ENCODE peak calls at places on chromosome 2, in nine cellular contexts. V is stimulated activated effector memory CD8-positive, alpha-beta T cell treated with anti-CD3 and anti-CD28 coated beads, Interleukin-12 subunit alpha, Interleukin-12 subunit beta, amount 100 ng/mL, for 72 hours; A is H7; F is mesothelial cell of epicardium; S is brain microvascular endothelial cell; B is stimulated activated CD4-positive, alpha-beta T cell treated with anti-CD3 and anti-CD28 coated beads, Interleukin-15, amount 100 ng/mL, for 24 hours; Q is NCI-H1092 treated with DMSO at 0.1 percent for 48 hours; T is effector memory CD4-positive, alpha-beta T cell; W is fibroblast of mammary gland. X is an unnamed sample.

GRCh38 chr2:234395801-234396478 is 100.9 kb downstream of the ARL4C start:
- DNase-seq in V (no peak), A (peak; percentile 21), F (no peak), S (no peak), B (no peak), Q (peak; percentile 92), T (no peak), W (no peak), X (no peak)

GRCh38 chr2:213959589-213959988 is 451.3 kb upstream of the VWC2L start:
- DNase-seq in V (no peak), A (no peak), F (no peak), S (no peak), B (no peak), Q (no peak), T (no peak), W (no peak), X (no peak)

GRCh38 chr2:66701656-66702055 is 266.7 kb downstream of the MEIS1 start:
- DNase-seq in V (no peak), A (no peak), F (no peak), S (no peak), B (no peak), Q (no peak), T (no peak), W (no peak), X (no peak)

GRCh38 chr2:85058619-85058941 is 74.6 kb upstream of the TCF7L1 start:
- DNase-seq in V (no peak), A (no peak), F (no peak), S (no peak), B (no peak), Q (no peak), T (no peak), W (no peak), X (no peak)

GRCh38 chr2:219451626-219452360 is 17.1 kb downstream of the SPEG start:
- DNase-seq in V (no peak), A (no peak), F (no peak), S (no peak), B (no peak), Q (peak; percentile 40), T (no peak), W (no peak), X (no peak)

GRCh38 chr2:152162141-152162540 is 13.4 kb downstream of the STAM2 start:
- DNase-seq in V (no peak), A (no peak), F (no peak), S (no peak), B (no peak), Q (no peak), T (no peak), W (no peak), X (no peak)

GRCh38 chr2:112141623-112142001 is 3.4 kb downstream of the FBLN7 start:
- DNase-seq in V (peak; percentile 26), A (no peak), F (no peak), S (no peak), B (no peak), Q (peak; percentile 16), T (no peak), W (no peak), X (no peak)

GRCh38 chr2:212858496-212858895 is 292.9 kb downstream of the IKZF2 start:
- DNase-seq in V (no peak), A (no peak), F (no peak), S (peak; percentile 12), B (no peak), Q (no peak), T (no peak), W (no peak), X (no peak)

GRCh38 chr2:10305715-10306114 is 3.0 kb downstream of the HPCAL1 start:
- DNase-seq in V (no peak), A (peak; percentile 79), F (no peak), S (no peak), B (peak; percentile 61), Q (no peak), T (no peak), W (no peak), X (peak; percentile 67)

GRCh38 chr2:127014630-127015029 is 92.3 kb downstream of the BIN1 start:
- DNase-seq in V (peak; percentile 35), A (no peak), F (no peak), S (peak; percentile 97), B (no peak), Q (no peak), T (no peak), W (peak; percentile 99), X (no peak)

GRCh38 chr2:2021995-2022394 is 277.7 kb upstream of the PXDN start:
- DNase-seq in V (no peak), A (no peak), F (no peak), S (no peak), B (no peak), Q (no peak), T (no peak), W (no peak), X (no peak)

GRCh38 chr2:3001595-3002184 is 375.9 kb downstream of the EIPR1 start:
- DNase-seq in V (no peak), A (peak; percentile 25), F (no peak), S (no peak), B (no peak), Q (peak; percentile 1), T (no peak), W (peak; percentile 11), X (peak; percentile 37)

GRCh38 chr2:202104286-202104870 is 31.3 kb downstream of the KIAA2012 start:
- DNase-seq in V (peak; percentile 77), A (peak; percentile 54), F (no peak), S (peak; percentile 65), B (peak; percentile 70), Q (no peak), T (no peak), W (peak; percentile 71), X (peak; percentile 74)

GRCh38 chr2:59006204-59006603 is 765.1 kb upstream of the FANCL start:
- DNase-seq in V (no peak), A (peak; percentile 10), F (no peak), S (no peak), B (no peak), Q (no peak), T (no peak), W (no peak), X (peak; percentile 70)

GRCh38 chr2:219441451-219442205 is 7.0 kb downstream of the SPEG start:
- DNase-seq in V (no peak), A (peak; percentile 100), F (no peak), S (no peak), B (peak; percentile 68), Q (peak; percentile 29), T (peak; percentile 33), W (peak; percentile 26), X (peak; percentile 25)

GRCh38 chr2:56483081-56483480 is 299.3 kb downstream of the CCDC85A start:
- DNase-seq in V (no peak), A (no peak), F (no peak), S (no peak), B (no peak), Q (no peak), T (no peak), W (no peak), X (no peak)

GRCh38 chr2:160365691-160366367 is 127.8 kb downstream of the RBMS1 start:
- DNase-seq in V (no peak), A (no peak), F (no peak), S (no peak), B (no peak), Q (no peak), T (no peak), W (peak; percentile 54), X (no peak)

GRCh38 chr2:45825001-45825651 is 173.7 kb downstream of the PRKCE start:
- DNase-seq in V (no peak), A (peak; percentile 59), F (no peak), S (no peak), B (no peak), Q (no peak), T (no peak), W (no peak), X (peak; percentile 44)

GRCh38 chr2:202091476-202091875 is 18.4 kb downstream of the KIAA2012 start:
- DNase-seq in V (no peak), A (no peak), F (no peak), S (no peak), B (no peak), Q (no peak), T (no peak), W (peak; percentile 58), X (no peak)

GRCh38 chr2:4903676-4904348 is 788.4 kb upstream of the SOX11 start:
- DNase-seq in V (no peak), A (no peak), F (no peak), S (no peak), B (no peak), Q (no peak), T (no peak), W (no peak), X (no peak)

GRCh38 chr2:157837851-157838441 is 38.2 kb downstream of the ACVR1 start:
- DNase-seq in V (no peak), A (no peak), F (no peak), S (no peak), B (no peak), Q (peak; percentile 70), T (no peak), W (peak; percentile 29), X (no peak)

GRCh38 chr2:3461781-3462492 is 57.4 kb downstream of the ADI1 start:
- DNase-seq in V (peak; percentile 62), A (peak; percentile 84), F (no peak), S (no peak), B (peak; percentile 37), Q (peak; percentile 11), T (no peak), W (peak; percentile 77), X (peak; percentile 45)

GRCh38 chr2:201628545-201628944 is 14.8 kb downstream of the TMEM237 start:
- DNase-seq in V (no peak), A (no peak), F (no peak), S (peak; percentile 69), B (no peak), Q (no peak), T (no peak), W (no peak), X (no peak)

GRCh38 chr2:237978058-237978712 is 11.4 kb downstream of the UBE2F start:
- DNase-seq in V (no peak), A (no peak), F (no peak), S (no peak), B (no peak), Q (no peak), T (no peak), W (peak; percentile 57), X (no peak)

GRCh38 chr2:65053199-65053598 is 3.0 kb upstream of the CEP68 start:
- DNase-seq in V (no peak), A (no peak), F (no peak), S (no peak), B (no peak), Q (no peak), T (no peak), W (no peak), X (no peak)

GRCh38 chr2:235577404-235578330 is 83.8 kb downstream of the AGAP1 start:
- DNase-seq in V (no peak), A (peak; percentile 41), F (no peak), S (peak; percentile 45), B (no peak), Q (peak; percentile 65), T (no peak), W (peak; percentile 71), X (no peak)

GRCh38 chr2:105893011-105893995 is 148.6 kb downstream of the NCK2 start:
- DNase-seq in V (no peak), A (no peak), F (no peak), S (no peak), B (no peak), Q (no peak), T (no peak), W (peak; percentile 11), X (no peak)

GRCh38 chr2:37167636-37168182 is 10.9 kb upstream of the EIF2AK2 start:
- DNase-seq in V (no peak), A (no peak), F (no peak), S (peak; percentile 13), B (no peak), Q (no peak), T (no peak), W (peak; percentile 18), X (no peak)

GRCh38 chr2:205858781-205859478 is 176.6 kb downstream of the NRP2 start:
- DNase-seq in V (no peak), A (no peak), F (no peak), S (peak; percentile 24), B (no peak), Q (no peak), T (no peak), W (peak; percentile 31), X (peak; percentile 16)

GRCh38 chr2:41998201-41998781 is 49.5 kb upstream of the PKDCC start:
- DNase-seq in V (no peak), A (no peak), F (no peak), S (no peak), B (no peak), Q (no peak), T (no peak), W (no peak), X (no peak)

GRCh38 chr2:95056461-95057459 is 31.3 kb downstream of the MAL start:
- DNase-seq in V (no peak), A (peak; percentile 51), F (no peak), S (no peak), B (no peak), Q (no peak), T (no peak), W (no peak), X (no peak)

X was measured in mesendoderm.